ENCODE peak calls at places on chromosomes 6 and 20, in seven cellular contexts. V is pancreas, R is tibial artery, I is Panc1, A is GM23248, S is uterus, O is cardiac muscle cell. P is an unnamed sample. For H3K9me3, the result is how much of the 10 kb centered on the place peaks cover.

GRCh38 chr6:149860834-149861602 is 3.1 kb downstream of the LRP11 start:
- DNase-seq in V (no peak), R (no peak), I (no peak), A (no peak), S (no peak), O (no peak), P (no peak)

GRCh38 chr6:37324131-37325033 is 29.4 kb upstream of the RNF8 start:
- DNase-seq in V (no peak), R (no peak), I (peak), A (peak), S (no peak), O (no peak), P (no peak)

GRCh38 chr6:161434331-161434730 is 160.5 kb upstream of the AGPAT4 start:
- DNase-seq in V (no peak), R (no peak), I (no peak), A (peak), S (no peak), O (peak), P (no peak)

GRCh38 chr20:46649965-46650542 is 1.2 kb downstream of the SLC13A3 start:
- DNase-seq in V (no peak), R (no peak), I (no peak), A (no peak), S (no peak), O (no peak), P (no peak)

GRCh38 chr6:153024401-153025017 is 22.0 kb upstream of the MTRF1L start:
- DNase-seq in V (peak), R (no peak), I (peak), A (peak), S (peak), O (peak), P (peak)

GRCh38 chr6:44302856-44303255 is 10.3 kb downstream of the AARS2 start:
- DNase-seq in V (no peak), R (peak), I (no peak), A (no peak), S (no peak), O (no peak), P (no peak)

GRCh38 chr6:107491059-107491609 is 1.2 kb downstream of the SOBP start:
- DNase-seq in V (peak), R (peak), I (no peak), A (peak), S (peak), O (peak), P (no peak)

GRCh38 chr6:43623880-43624785 is 4.9 kb downstream of the GTPBP2 start:
- DNase-seq in V (no peak), R (no peak), I (no peak), A (no peak), S (no peak), O (no peak), P (no peak)

GRCh38 chr20:21682576-21682975 is 22.9 kb upstream of the PAX1 start:
- DNase-seq in V (no peak), R (no peak), I (no peak), A (no peak), S (no peak), O (no peak), P (no peak)

GRCh38 chr20:8646026-8646425 is 422.9 kb upstream of the PLCB4 start:
- DNase-seq in V (no peak), R (no peak), I (no peak), A (peak), S (no peak), O (peak), P (no peak)

DNA sequence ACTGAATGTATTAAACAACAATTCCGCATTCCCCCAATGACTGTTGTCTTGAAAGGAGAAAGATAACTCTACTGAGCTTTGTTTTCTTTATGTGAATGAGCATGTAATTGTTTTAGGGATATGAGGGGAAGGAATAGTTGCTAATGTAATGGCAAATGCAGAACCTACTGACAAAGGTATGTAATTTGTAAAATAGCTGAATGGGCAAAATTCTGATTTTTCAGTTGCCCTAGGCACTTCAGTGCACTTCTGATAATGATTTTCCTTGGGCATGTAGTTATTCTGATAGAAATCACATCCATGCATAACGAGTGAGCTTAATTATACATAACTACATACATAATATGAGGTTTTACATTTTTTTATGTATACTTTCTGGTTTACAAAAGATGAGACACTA is 53.4 kb upstream of the FOXO3 start:
- DNase-seq in V (no peak), R (no peak), I (no peak), A (no peak), S (no peak), O (no peak), P (no peak)
- H3K27ac ChIP-seq in V (no peak), R (no peak), I (no peak), A (no peak), S (no peak), O (no peak), P (no peak)

DNA sequence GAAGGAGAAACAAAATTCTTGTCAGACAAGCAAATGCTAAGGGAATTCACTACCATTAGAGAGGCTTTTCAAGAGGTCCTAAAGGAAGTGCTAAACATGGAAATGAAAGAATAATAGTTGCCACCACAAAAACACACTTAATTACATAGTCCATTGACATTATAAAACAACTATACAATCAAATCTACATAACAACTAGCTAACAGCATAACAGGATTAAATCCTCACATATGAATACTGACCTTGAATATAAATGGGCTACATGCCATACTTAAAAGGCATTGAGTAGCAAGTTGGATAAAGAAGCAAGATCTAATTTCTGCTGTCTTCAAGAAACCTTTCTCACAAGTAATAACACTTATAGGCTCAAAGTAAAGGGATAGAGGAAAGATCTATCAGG is 811.5 kb upstream of the CITED2 start:
- DNase-seq in V (no peak), R (no peak), I (no peak), A (no peak), S (no peak), O (no peak), P (no peak)
- H3K9me3 ChIP-seq in V (under half), R (under half), I (under half), A (under half), S (under half), O (under half), P (under half)

DNA sequence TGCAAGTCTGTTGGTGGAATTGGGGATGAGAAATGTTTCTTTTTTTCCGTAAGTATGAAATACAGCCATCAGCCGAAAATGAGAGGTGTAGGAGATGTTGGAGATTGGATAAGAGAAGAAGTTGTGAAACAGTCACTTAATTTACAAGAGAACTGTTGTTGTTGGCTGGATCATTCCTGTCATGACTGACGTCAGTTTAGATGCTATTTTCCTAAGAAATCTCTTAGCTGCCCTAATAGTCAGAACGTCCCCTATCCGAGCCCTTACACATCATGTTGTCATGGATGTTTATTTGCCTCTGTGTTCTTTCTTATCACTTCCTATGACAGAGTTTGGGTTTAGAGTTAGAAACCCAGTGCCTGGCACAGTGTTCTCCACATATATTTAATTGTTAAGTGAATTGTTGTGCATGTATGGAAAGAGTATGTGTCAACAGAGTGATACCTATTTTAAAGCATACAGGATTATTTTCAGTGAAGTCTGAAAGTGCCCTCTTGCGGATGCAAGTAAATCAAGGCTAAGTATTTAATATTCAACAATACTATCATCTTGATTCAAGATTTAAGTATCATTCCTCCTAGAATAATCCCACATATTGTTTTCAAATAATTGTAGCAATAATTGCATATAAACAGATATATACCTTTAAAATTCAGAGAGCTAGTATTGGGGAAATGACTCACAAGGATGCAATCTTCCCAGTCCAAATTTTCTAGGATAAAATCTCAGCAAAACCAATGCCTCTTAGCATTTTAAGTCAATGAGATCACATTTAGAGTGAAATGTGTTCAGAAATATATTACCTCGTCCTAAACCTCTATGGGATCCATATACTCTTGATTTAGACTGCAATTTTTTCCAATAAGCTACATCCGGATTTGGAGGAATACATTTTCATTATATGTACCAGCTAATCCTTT is 309.9 kb upstream of the NOX3 start:
- DNase-seq in V (no peak), R (no peak), I (no peak), A (peak), S (no peak), O (peak), P (no peak)
- H3K27ac ChIP-seq in V (no peak), R (no peak), I (no peak), A (peak), S (no peak), O (no peak), P (no peak)

DNA sequence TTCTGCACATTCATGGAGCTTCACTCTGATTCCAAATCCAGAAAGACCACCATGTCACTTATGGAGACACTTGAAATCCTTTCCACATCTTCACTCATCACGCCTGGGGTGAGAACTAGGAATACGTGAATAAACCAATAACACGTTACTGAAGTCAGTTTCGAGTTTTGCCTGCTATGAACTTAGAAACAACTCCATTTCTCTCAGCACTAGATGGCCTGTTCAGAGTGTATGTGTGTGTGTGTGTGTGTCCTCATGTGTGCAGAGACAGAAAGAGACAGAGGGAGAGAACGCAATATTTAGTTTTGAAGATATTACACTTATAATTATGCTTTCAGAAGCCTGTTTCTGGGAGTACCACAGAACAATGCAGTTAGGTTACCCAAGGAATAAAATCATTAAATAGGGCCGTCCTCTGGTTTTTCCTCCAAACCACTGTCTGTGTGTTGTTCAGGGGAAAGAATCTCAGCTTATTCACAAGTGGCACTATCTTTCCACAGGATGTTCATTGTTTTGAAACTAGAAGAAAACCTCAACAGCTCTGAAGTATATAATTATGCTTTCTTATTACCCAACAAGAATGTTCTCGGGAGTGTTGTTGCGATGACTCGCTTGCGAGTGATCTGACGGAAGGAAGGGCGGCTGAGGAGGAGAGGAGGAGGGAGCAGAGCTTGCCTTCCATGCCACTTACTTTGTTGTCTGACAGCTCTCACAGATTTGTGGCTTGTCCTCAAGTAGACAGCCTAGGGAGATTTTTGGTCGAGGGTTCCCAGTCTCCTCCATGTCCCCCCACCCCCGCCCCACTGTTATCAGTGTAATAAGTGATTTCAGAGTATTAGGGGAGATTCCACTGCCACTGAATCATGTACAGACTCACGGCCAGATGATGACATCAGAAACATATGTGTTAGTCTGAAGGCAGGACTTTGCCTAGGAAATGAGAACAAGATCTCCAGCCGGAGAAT is 80.9 kb upstream of the CCN6 start:
- DNase-seq in V (no peak), R (peak), I (peak), A (peak), S (peak), O (peak), P (peak)
- H3K9me3 ChIP-seq in V (under half), R (under half), I (under half), A (under half), S (under half), O (under half), P (under half)